ENCODE peak calls at places on chromosome 13, in four cellular contexts. L is HCT116, J is transverse colon, U is ovary. T is an unnamed sample.

GRCh38 chr13:41652735-41653361 is 195.5 kb downstream of the RGCC start:
- DNase-seq in L (peak; percentile 23), J (no peak), U (no peak), T (peak; percentile 55)

GRCh38 chr13:34462843-34463242 is 479.2 kb upstream of the NBEA start:
- DNase-seq in L (peak; percentile 51), J (no peak), U (no peak), T (no peak)

GRCh38 chr13:43763143-43763759 is 23.5 kb downstream of the ENOX1 start:
- DNase-seq in L (no peak), J (no peak), U (no peak), T (no peak)

GRCh38 chr13:84605927-84606326 is 723.7 kb upstream of the SLITRK1 start:
- DNase-seq in L (no peak), J (no peak), U (no peak), T (no peak)

GRCh38 chr13:36914648-36915047 is 5.4 kb downstream of the SMAD9 start:
- DNase-seq in L (no peak), J (no peak), U (no peak), T (no peak)

GRCh38 chr13:66312312-66313087 is 917.6 kb downstream of the PCDH9 start:
- DNase-seq in L (no peak), J (peak; percentile 44), U (peak; percentile 40), T (no peak)

GRCh38 chr13:80235559-80236296 is 105.2 kb downstream of the SPRY2 start:
- DNase-seq in L (no peak), J (peak; percentile 17), U (no peak), T (no peak)

GRCh38 chr13:24683833-24684599 is 3.8 kb downstream of the ATP12A start:
- DNase-seq in L (peak; percentile 24), J (peak; percentile 72), U (no peak), T (peak; percentile 63)

GRCh38 chr13:86684402-86684801 is 885.2 kb upstream of the SLITRK6 start:
- DNase-seq in L (no peak), J (no peak), U (no peak), T (no peak)

GRCh38 chr13:77386880-77387606 is 60.1 kb upstream of the MYCBP2 start:
- DNase-seq in L (no peak), J (no peak), U (no peak), T (no peak)

GRCh38 chr13:40319699-40320586 is 346.5 kb downstream of the FOXO1 start:
- DNase-seq in L (no peak), J (no peak), U (no peak), T (no peak)

GRCh38 chr13:30149248-30149647 is 158.1 kb downstream of the KATNAL1 start:
- DNase-seq in L (no peak), J (no peak), U (no peak), T (no peak)

GRCh38 chr13:57825066-57825465 is 193.5 kb downstream of the PCDH17 start:
- DNase-seq in L (no peak), J (no peak), U (no peak), T (no peak)

GRCh38 chr13:42011601-42012401 is 36.6 kb upstream of the DGKH start:
- DNase-seq in L (no peak), J (no peak), U (peak; percentile 35), T (no peak)

GRCh38 chr13:48492123-48493075 is 40.5 kb downstream of the RCBTB2 start:
- DNase-seq in L (no peak), J (peak; percentile 69), U (peak; percentile 75), T (peak; percentile 81)

GRCh38 chr13:71056581-71056980 is 810.4 kb downstream of the DACH1 start:
- DNase-seq in L (no peak), J (no peak), U (no peak), T (no peak)

GRCh38 chr13:41428155-41428554 is 29.2 kb upstream of the RGCC start:
- DNase-seq in L (no peak), J (no peak), U (no peak), T (peak; percentile 27)

GRCh38 chr13:97542102-97542501 is 108.1 kb downstream of the RAP2A start:
- DNase-seq in L (no peak), J (no peak), U (no peak), T (no peak)

GRCh38 chr13:46165485-46166220 is 16.3 kb downstream of the LCP1 start:
- DNase-seq in L (no peak), J (no peak), U (no peak), T (no peak)

GRCh38 chr13:62210951-62211350 is 795.3 kb upstream of the PCDH20 start:
- DNase-seq in L (no peak), J (no peak), U (no peak), T (no peak)

GRCh38 chr13:107413005-107413404 is 802.3 kb downstream of the LIG4 start:
- DNase-seq in L (no peak), J (no peak), U (no peak), T (no peak)

GRCh38 chr13:24605923-24606372 is 74.3 kb upstream of the ATP12A start:
- DNase-seq in L (peak; percentile 6), J (no peak), U (no peak), T (peak; percentile 6)

GRCh38 chr13:59459972-59460371 is 703.8 kb downstream of the DIAPH3 start:
- DNase-seq in L (no peak), J (no peak), U (no peak), T (peak; percentile 10)

GRCh38 chr13:41528021-41528420 is 70.7 kb downstream of the RGCC start:
- DNase-seq in L (no peak), J (no peak), U (no peak), T (no peak)

GRCh38 chr13:30464496-30465351 is 1.0 kb downstream of the HMGB1 start:
- DNase-seq in L (no peak), J (peak; percentile 78), U (peak; percentile 87), T (peak; percentile 82)

GRCh38 chr13:101917833-101918755 is 465.6 kb downstream of the ITGBL1 start:
- DNase-seq in L (no peak), J (no peak), U (no peak), T (no peak)

GRCh38 chr13:24288870-24289269 is 20.5 kb upstream of the C1QTNF9 start:
- DNase-seq in L (no peak), J (no peak), U (peak; percentile 66), T (no peak)

GRCh38 chr13:36297600-36298338 is at the start of gene CCDC169:
- DNase-seq in L (no peak), J (peak; percentile 73), U (peak; percentile 80), T (peak; percentile 90)

GRCh38 chr13:41179593-41180250 is 14.6 kb downstream of the KBTBD7 start:
- DNase-seq in L (no peak), J (no peak), U (no peak), T (no peak)

GRCh38 chr13:26442541-26442940 is 114.9 kb upstream of the WASF3 start:
- DNase-seq in L (no peak), J (no peak), U (no peak), T (no peak)

GRCh38 chr13:53158201-53158600 is 129.6 kb downstream of the OLFM4 start:
- DNase-seq in L (no peak), J (no peak), U (no peak), T (no peak)

GRCh38 chr13:28636677-28637317 is 22.1 kb upstream of the POMP start:
- DNase-seq in L (peak; percentile 52), J (peak; percentile 65), U (peak; percentile 41), T (peak; percentile 57)
- TF ChIP-seq POLR2A in L (no peak), J (no peak), U (no peak), T (no peak)

DNA sequence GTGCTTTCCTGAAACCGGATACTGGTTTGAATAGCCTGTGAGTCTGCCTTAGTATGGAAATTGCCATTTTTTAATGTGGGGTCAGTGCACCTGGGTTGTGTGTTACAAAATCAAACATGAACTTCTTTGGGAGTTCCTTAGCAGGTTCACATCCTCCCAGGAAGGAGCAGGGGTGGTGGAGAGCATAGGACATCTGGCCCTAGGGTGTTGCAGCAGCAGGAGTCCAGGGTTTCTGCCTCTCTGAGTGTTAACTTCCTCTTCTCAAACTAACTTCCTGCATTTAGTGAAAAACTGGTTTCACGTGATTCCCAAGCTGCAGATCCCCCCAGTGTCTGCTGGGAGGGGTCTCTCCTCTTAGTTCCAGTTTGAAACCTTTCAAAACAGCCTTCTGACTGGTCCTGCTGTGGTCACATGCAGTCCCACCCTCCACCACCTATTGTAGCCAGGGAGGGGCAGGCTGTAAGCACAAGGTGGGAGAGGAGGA is 7.2 kb downstream of the RNASEH2B start:
- DNase-seq in L (no peak), J (no peak), U (no peak), T (peak; percentile 14)
- TF ChIP-seq POLR2A in L (no peak), J (no peak), U (no peak), T (no peak)

GRCh38 chr13:27620377-27621115 is at the start of gene LNX2:
- DNase-seq in L (peak; percentile 90), J (peak; percentile 99), U (peak; percentile 99), T (peak; percentile 98)
- TF ChIP-seq POLR2A in L (peak; percentile 46), J (peak; percentile 84), U (peak; percentile 32), T (peak; percentile 56)

DNA sequence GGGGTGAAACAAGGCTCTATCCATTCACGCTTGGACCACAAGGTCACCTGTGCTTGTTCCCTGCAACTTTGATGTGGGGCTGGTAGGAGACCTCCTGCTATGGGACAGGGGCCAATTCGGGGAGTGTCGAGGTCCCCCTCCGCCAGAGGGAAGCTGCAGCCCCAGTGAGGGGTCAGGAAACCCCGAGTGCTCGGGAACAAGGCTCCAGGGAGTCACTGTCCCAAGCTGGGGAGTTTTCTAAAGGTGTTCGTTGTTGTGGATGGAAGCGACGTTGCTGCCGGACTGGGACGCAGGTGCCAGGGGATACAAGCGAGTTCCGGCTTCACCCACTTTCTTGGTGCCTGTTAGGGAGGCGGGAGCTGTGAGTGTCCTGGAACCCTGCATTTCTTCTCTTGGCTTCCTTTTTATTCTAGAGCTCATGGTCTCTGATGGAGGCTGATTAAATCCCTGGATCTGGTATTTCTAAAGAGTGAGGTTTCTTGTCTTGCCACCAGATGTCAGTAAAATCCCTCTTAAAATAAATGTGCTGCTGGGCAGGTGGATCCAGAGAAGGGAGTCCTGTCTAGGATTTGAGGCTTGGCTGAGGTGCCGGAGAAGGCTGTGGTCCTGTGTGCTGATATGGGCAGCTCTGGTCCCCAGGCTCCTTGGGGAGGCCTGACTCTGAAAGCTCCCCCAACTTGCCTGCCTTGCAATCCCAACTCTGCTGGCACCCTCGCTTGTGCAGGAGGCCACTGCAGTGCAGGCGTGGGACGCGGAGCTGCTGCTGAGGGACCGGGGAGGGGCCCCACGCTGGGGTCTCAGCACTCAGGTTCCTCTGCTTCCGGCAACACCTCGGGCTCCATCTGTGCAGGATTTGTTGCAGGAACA is 153.9 kb downstream of the TEX29 start:
- DNase-seq in L (peak; percentile 21), J (no peak), U (no peak), T (peak; percentile 17)
- TF ChIP-seq POLR2A in L (no peak), J (no peak), U (no peak), T (no peak)

GRCh38 chr13:109784590-109785140 is 1.7 kb downstream of the IRS2 start:
- DNase-seq in L (no peak), J (peak; percentile 80), U (peak; percentile 88), T (peak; percentile 79)
- TF ChIP-seq POLR2A in L (no peak), J (no peak), U (no peak), T (no peak)

GRCh38 chr13:113836917-113837553 is 26.8 kb downstream of the GAS6 start:
- DNase-seq in L (peak; percentile 33), J (no peak), U (peak; percentile 72), T (peak; percentile 26)
- TF ChIP-seq POLR2A in L (no peak), J (no peak), U (no peak), T (no peak)

DNA sequence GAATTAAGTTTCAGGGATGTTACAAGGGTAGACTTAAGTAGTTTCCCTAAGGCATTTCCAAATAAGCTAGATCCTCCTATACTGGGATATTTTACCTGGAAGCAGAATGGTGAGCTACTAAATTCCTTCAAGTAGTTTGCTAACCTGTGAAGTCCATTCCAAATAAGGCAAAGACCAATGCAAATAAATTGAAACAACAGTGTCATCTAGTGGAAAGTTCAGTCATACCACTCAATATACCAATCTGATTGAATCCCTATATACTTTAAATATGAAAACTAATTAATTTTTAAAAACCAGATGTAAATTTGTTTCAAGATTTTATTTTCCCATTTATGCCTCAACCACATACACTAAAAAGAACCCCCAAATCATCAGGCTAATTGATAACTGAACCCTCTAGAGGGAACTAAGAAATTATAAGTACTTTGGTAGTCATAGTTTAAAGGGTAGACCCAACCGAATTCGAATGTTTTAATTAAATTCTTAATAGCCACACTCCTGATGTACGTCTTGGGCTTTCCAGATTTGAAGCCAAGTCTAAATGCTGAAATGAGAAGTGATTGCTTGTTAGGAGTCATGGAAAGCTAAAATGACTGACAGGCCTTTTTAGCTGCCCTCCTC is 223.7 kb downstream of the TBC1D4 start:
- DNase-seq in L (peak; percentile 23), J (no peak), U (no peak), T (peak; percentile 50)
- TF ChIP-seq POLR2A in L (no peak), J (no peak), U (no peak), T (no peak)